ENCODE peak calls at places on chromosomes 7 and 10, in four cellular contexts. R, C, E and S are unnamed samples.

GRCh38 chr7:51350195-51350896 is 33.7 kb upstream of the COBL start:
- DNase-seq in C (no peak), R (no peak), E (no peak), S (no peak)

GRCh38 chr7:156614434-156615264 is 25.9 kb upstream of the RNF32 start:
- DNase-seq in R (no peak), E (no peak), C (no peak), S (no peak)

GRCh38 chr7:28900311-28900710 is 57.8 kb downstream of the TRIL start:
- DNase-seq in C (no peak), E (no peak), R (no peak), S (no peak)

GRCh38 chr7:2201128-2201527 is 31.6 kb downstream of the MAD1L1 start:
- DNase-seq in E (no peak), C (no peak), R (no peak), S (no peak)

GRCh38 chr10:103416436-103417147 is 20.2 kb downstream of the PDCD11 start:
- DNase-seq in R (peak; percentile 59), E (peak; percentile 67), C (peak; percentile 25), S (peak; percentile 58)

GRCh38 chr7:70619659-70620058 is 512.3 kb upstream of the GALNT17 start:
- DNase-seq in C (no peak), R (no peak), E (no peak), S (no peak)

GRCh38 chr10:109737626-109738025 is 185.7 kb downstream of the XPNPEP1 start:
- DNase-seq in C (no peak), R (no peak), E (no peak), S (no peak)

GRCh38 chr7:88095-88926 is 104.1 kb upstream of the FAM20C start:
- DNase-seq in R (peak; percentile 35), E (no peak), C (no peak), S (no peak)

GRCh38 chr10:12690525-12691139 is 310.9 kb downstream of the CCDC3 start:
- DNase-seq in R (no peak), E (no peak), C (no peak), S (no peak)

GRCh38 chr7:249979-250378 is 40.0 kb upstream of the FOXL3 start:
- DNase-seq in C (no peak), E (no peak), R (no peak), S (no peak)

GRCh38 chr10:79472951-79473350 is 27.5 kb upstream of the ZCCHC24 start:
- DNase-seq in C (no peak), E (no peak), R (no peak), S (no peak)

GRCh38 chr7:40541336-40541735 is 406.5 kb downstream of the SUGCT start:
- DNase-seq in C (no peak), E (no peak), R (no peak), S (no peak)

GRCh38 chr7:149414745-149415390 is 46.0 kb downstream of the ZNF777 start:
- DNase-seq in E (peak; percentile 52), R (no peak), C (peak; percentile 54), S (peak; percentile 82)

GRCh38 chr7:42359946-42360345 is 122.9 kb upstream of the GLI3 start:
- DNase-seq in R (no peak), C (no peak), E (no peak), S (no peak)
- TF ChIP-seq CTCF in R (no peak), C (no peak), E (no peak), S (no peak)

GRCh38 chr7:125055376-125055775 is 125.8 kb upstream of the POT1 start:
- DNase-seq in E (no peak), C (no peak), R (no peak), S (no peak)
- TF ChIP-seq CTCF in E (no peak), C (no peak), R (no peak), S (no peak)

GRCh38 chr10:86824151-86824550 is 67.7 kb downstream of the BMPR1A start:
- DNase-seq in C (no peak), R (no peak), E (no peak), S (no peak)
- TF ChIP-seq CTCF in C (no peak), R (no peak), E (no peak), S (no peak)

GRCh38 chr10:46304671-46305429 is 18.1 kb downstream of the ANTXRL start:
- DNase-seq in E (no peak), R (no peak), C (no peak), S (no peak)
- TF ChIP-seq CTCF in E (no peak), R (no peak), C (no peak), S (no peak)

GRCh38 chr7:150980663-150981062 is 2.5 kb upstream of the KCNH2 start:
- DNase-seq in E (no peak), R (no peak), C (no peak), S (no peak)
- TF ChIP-seq CTCF in E (no peak), R (no peak), C (no peak), S (no peak)

GRCh38 chr10:48331436-48331835 is 25.0 kb downstream of the MAPK8 start:
- DNase-seq in E (no peak), R (no peak), C (no peak), S (no peak)

GRCh38 chr10:48330269-48330668 is 23.8 kb downstream of the MAPK8 start:
- DNase-seq in C (no peak), E (no peak), R (no peak), S (no peak)

GRCh38 chr10:48333856-48334255 is 27.4 kb downstream of the MAPK8 start:
- DNase-seq in E (no peak), R (no peak), C (no peak), S (no peak)

GRCh38 chr10:48332166-48332870 is 25.8 kb downstream of the MAPK8 start:
- DNase-seq in R (no peak), C (no peak), E (no peak), S (no peak)

DNA sequence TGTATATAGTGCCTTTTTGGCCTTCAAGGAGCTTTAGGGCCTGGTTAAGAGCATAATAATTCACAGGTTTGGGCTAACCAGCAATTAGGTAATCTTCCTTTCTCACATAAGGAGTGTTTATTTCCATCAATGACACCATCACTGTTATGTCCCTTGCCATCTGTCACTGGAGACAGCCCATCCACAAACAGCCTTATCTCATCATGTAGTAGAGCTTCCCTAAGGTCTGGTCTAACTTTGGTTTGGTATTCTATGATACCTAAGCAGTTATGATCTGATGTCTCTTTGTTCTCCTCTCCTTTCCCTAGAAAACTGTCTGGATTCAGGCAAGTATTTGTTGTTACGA is 26.4 kb downstream of the MAPK8 start:
- DNase-seq in E (no peak), C (no peak), R (no peak), S (no peak)
- TF ChIP-seq CTCF in E (no peak), C (no peak), R (no peak), S (no peak)

GRCh38 chr7:155560982-155561686 is 14.8 kb upstream of the CNPY1 start:
- DNase-seq in R (no peak), C (no peak), E (no peak), S (no peak)
- TF ChIP-seq CTCF in R (no peak), C (no peak), E (no peak), S (no peak)